ENCODE peak calls at places on chromosomes 6 and 20, in six cellular contexts. X, N, Q, V, I and Y are unnamed samples. For H3K36me3, the result is how much of the 10 kb centered on the place peaks cover.

GRCh38 chr6:56821005-56821432 is 133.9 kb upstream of the BEND6 start:
- DNase-seq in X (no peak), V (no peak), N (no peak), Q (no peak), I (no peak), Y (no peak)

GRCh38 chr6:90039911-90040310 is 145.6 kb downstream of the GJA10 start:
- DNase-seq in Q (no peak), N (no peak), X (no peak), I (no peak), V (no peak), Y (no peak)

GRCh38 chr20:48697845-48698491 is 129.8 kb downstream of the PREX1 start:
- DNase-seq in X (peak), Q (peak), V (peak), I (peak), N (no peak), Y (no peak)

GRCh38 chr6:127585123-127585522 is 8.1 kb downstream of the C6orf58 start:
- DNase-seq in I (no peak), Q (no peak), X (no peak), V (no peak), N (no peak), Y (no peak)

GRCh38 chr6:16752206-16752867 is 8.9 kb downstream of the ATXN1 start:
- DNase-seq in N (no peak), Q (no peak), X (no peak), V (no peak), I (no peak), Y (no peak)

GRCh38 chr20:12153616-12154015 is 235.9 kb downstream of the BTBD3 start:
- DNase-seq in V (no peak), Q (no peak), N (no peak), I (no peak), X (no peak), Y (no peak)

GRCh38 chr6:44650947-44651346 is 263.4 kb downstream of the CDC5L start:
- DNase-seq in V (no peak), Q (no peak), I (no peak), X (peak), N (no peak), Y (no peak)

GRCh38 chr6:75044846-75045245 is 161.0 kb downstream of the COL12A1 start:
- DNase-seq in V (no peak), N (no peak), I (no peak), Q (no peak), X (no peak), Y (no peak)

GRCh38 chr6:167733740-167734661 is 92.7 kb upstream of the AFDN start:
- DNase-seq in N (no peak), X (no peak), Q (peak), V (no peak), I (peak), Y (no peak)

GRCh38 chr6:169700296-169700695 is 1.5 kb downstream of the WDR27 start:
- DNase-seq in X (no peak), I (no peak), Q (no peak), N (no peak), V (no peak), Y (no peak)

GRCh38 chr6:33249732-33250625 is 21.7 kb downstream of the VPS52 start:
- DNase-seq in I (peak), Q (peak), N (no peak), V (peak), X (no peak), Y (no peak)

DNA sequence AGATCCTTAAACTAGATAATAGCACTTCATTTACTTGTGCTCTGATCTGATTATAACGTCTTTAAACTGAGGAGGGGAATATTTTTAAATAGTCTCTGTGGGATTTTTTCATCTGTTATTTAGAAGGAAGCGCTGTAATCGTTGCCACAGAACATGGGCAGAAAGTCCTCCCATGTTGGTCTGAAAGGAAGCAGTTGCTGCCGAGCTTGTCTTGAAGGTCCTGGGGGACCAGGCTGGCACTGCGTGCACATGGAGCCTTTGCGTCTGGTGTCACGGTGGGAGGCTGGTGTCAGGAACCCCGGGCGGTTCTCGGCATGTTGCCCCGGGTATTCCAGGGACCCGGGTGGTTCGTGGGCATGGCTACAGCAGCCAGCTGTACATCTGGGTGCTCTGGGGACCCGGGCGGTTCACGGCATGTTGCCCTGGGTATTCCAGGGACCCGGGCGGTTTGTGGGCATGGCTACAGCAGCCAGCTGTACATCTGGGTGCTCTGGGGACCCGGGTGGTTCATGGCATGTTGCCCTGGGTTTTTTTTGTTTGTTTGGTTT is 11.5 kb downstream of the TPD52L2 start:
- DNase-seq in N (no peak), V (no peak), I (no peak), Q (no peak), X (no peak), Y (no peak)
- H3K36me3 ChIP-seq in N (under half), V (under half), I (half or more), Q (half or more), X (half or more), Y (under half)

GRCh38 chr6:10759312-10759839 is 11.8 kb downstream of the TMEM14B start:
- DNase-seq in I (no peak), V (no peak), Q (no peak), N (peak), X (no peak), Y (no peak)
- H3K36me3 ChIP-seq in I (under half), V (under half), Q (under half), N (under half), X (under half), Y (under half)

DNA sequence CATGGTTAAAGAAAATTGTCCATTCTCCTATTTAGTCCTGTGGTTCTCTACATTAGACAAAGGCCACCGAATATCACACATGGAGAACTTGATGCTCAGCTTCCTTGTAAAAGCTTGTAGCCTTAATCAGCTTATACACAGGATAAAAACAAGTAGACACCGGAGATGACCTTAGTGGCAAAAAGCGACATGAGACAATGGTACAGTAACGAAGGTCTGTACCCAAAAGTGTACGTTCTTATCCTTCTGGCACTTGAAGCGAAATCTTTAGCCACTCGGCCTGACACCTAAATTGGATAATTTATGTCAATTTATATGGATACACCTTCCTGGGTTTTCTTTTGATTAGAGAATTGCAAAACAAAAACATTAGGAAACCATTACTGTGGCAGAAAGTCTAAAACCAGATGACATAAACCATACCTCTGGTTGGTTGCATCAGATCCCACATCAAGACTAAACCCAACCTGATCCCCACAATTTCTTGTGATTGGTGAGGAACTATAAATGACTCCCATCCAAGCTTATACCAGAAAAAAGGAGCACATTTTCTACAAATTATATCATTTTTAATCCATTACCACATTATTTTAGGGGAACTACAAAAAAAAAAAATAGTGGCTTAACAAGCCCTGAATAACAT is 6.1 kb downstream of the RBM39 start:
- DNase-seq in I (no peak), N (peak), X (no peak), V (no peak), Q (no peak), Y (no peak)
- H3K36me3 ChIP-seq in I (half or more), N (half or more), X (half or more), V (under half), Q (half or more), Y (half or more)

DNA sequence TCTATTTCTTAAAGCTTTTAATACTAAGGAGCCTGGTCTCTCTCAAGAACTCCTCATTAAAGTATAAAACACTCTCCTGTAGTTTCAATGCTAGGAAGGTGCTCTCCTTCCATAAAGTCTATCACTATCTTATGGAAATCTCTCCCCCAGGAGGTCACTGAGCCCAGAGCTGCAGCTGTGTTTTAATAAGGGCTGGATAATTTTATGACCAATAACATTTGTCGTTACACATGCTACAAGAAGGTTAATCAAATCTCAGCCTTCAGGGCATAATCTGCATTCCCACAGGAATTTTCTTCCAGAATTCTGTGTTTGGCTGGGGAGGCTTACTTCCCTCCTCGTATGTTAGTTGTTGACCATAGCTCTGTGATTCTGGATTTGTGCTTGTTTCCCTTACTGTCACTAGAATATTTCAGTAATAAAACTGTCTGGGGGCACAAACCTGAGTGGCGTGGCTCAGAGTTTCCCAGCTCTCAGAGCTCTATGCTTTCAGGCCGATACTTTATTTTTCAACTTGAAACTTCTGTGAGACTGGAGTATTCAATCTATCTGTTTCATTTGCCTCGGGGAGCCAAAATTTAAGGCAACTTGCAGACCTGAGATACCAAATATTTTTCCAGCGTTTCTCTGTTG is 74.4 kb downstream of the SOBP start:
- DNase-seq in N (no peak), V (no peak), I (no peak), X (no peak), Q (no peak), Y (no peak)
- H3K36me3 ChIP-seq in N (under half), V (under half), I (under half), X (under half), Q (under half), Y (under half)

GRCh38 chr6:36226648-36227047 is 30.1 kb downstream of the BRPF3 start:
- DNase-seq in V (no peak), N (no peak), I (peak), X (no peak), Q (no peak), Y (no peak)

GRCh38 chr6:36221674-36222073 is 25.1 kb downstream of the BRPF3 start:
- DNase-seq in Q (no peak), N (no peak), V (no peak), I (no peak), X (no peak), Y (no peak)

GRCh38 chr6:36222924-36223323 is 26.4 kb downstream of the BRPF3 start:
- DNase-seq in X (no peak), Q (no peak), N (no peak), V (no peak), I (no peak), Y (no peak)

GRCh38 chr6:36224918-36225461 is 28.4 kb downstream of the BRPF3 start:
- DNase-seq in Q (peak), I (peak), N (no peak), V (no peak), X (no peak), Y (no peak)

GRCh38 chr6:36223706-36224105 is 27.2 kb downstream of the BRPF3 start:
- DNase-seq in V (no peak), N (no peak), X (no peak), I (no peak), Q (no peak), Y (no peak)
- H3K36me3 ChIP-seq in V (under half), N (under half), X (half or more), I (half or more), Q (half or more), Y (under half)

DNA sequence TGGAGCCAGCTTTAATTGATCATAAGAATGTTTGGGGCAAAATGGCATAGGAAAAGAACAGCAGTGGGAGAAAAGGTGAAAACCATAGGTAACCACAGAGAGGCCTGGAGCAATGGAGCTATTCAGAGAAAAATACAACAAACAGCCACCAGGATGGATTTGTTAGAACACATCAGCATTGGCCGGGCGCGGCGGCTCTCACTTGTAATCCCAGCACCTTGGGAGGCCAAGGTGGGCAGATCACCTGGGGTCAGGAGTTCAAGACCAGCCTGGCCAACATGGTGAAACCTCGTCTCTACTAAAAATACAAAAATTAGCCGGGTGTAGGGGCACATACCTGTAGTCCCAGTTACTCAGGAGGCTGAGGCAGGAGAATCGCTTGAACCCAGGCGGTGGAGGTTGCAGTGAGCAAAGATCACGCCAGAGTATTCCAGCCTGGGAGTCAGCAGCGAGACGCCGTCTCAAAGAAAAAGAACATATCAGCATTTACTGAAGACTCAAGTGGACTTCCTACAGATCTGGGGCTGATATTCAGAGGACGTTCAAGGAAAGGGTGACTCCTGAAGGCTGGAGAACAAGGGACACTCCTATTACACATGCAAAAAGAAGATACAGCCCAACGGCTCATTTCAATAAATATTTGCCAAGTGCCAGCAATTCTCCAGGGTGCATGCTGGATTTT is 20.2 kb downstream of the SNHG17 start:
- DNase-seq in Q (no peak), X (peak), N (no peak), V (no peak), I (no peak), Y (no peak)
- H3K36me3 ChIP-seq in Q (under half), X (under half), N (under half), V (under half), I (under half), Y (under half)